ENCODE peak calls at places on chromosomes 13 and 19, in four cellular contexts. E is K562, C is HepG2, S is SK-N-SH. J is an unnamed sample.

GRCh38 chr19:50341091-50341564 is 12.0 kb upstream of the KCNC3 start:
- DNase-seq in C (no peak), S (no peak), E (no peak), J (peak)

GRCh38 chr13:59906413-59907027 is 257.2 kb downstream of the DIAPH3 start:
- DNase-seq in C (peak), S (peak), E (no peak), J (no peak)

GRCh38 chr19:919157-920050 is 2.3 kb downstream of the KISS1R start:
- DNase-seq in C (no peak), E (no peak), S (no peak), J (no peak)

GRCh38 chr19:13637664-13638063 is 126.7 kb upstream of the MRI1 start:
- DNase-seq in S (no peak), C (no peak), E (no peak), J (no peak)

GRCh38 chr13:25247345-25247744 is 39.9 kb downstream of the MTMR6 start:
- DNase-seq in C (no peak), E (no peak), S (no peak), J (no peak)

GRCh38 chr19:53079313-53079924 is 23.8 kb downstream of the ZNF160 start:
- DNase-seq in S (no peak), C (no peak), E (no peak), J (no peak)

GRCh38 chr19:45637890-45638667 is 1.1 kb downstream of the EML2 start:
- DNase-seq in E (no peak), C (no peak), S (no peak), J (no peak)

GRCh38 chr13:31069808-31070544 is 91.7 kb downstream of the HSPH1 start:
- DNase-seq in E (no peak), C (no peak), S (no peak), J (no peak)

GRCh38 chr13:43390101-43390500 is 366.7 kb downstream of the DNAJC15 start:
- DNase-seq in S (no peak), C (no peak), E (no peak), J (no peak)

GRCh38 chr13:99527346-99527745 is 26.1 kb downstream of the TM9SF2 start:
- DNase-seq in E (no peak), S (no peak), C (no peak), J (no peak)

GRCh38 chr19:2524840-2525723 is 49.2 kb downstream of the GADD45B start:
- DNase-seq in C (peak), S (no peak), E (no peak), J (no peak)

GRCh38 chr13:32278456-32278855 is 36.7 kb downstream of the ZAR1L start:
- DNase-seq in C (no peak), S (no peak), E (no peak), J (no peak)

GRCh38 chr19:38021356-38021755 is 114.3 kb downstream of the SIPA1L3 start:
- DNase-seq in E (no peak), S (no peak), C (no peak), J (no peak)

GRCh38 chr19:11063434-11063833 is 25.8 kb upstream of the LDLR start:
- DNase-seq in C (no peak), S (no peak), E (no peak), J (no peak)

GRCh38 chr13:113058988-113059850 is 46.4 kb upstream of the F7 start:
- DNase-seq in C (no peak), S (no peak), E (no peak), J (no peak)

GRCh38 chr19:42831221-42832019 is 48.1 kb downstream of the PSG1 start:
- DNase-seq in C (peak), S (no peak), E (no peak), J (no peak)

GRCh38 chr13:34847751-34848150 is 94.3 kb upstream of the NBEA start:
- DNase-seq in C (no peak), E (no peak), S (no peak), J (no peak)

GRCh38 chr13:41812851-41813250 is 148.1 kb downstream of the VWA8 start:
- DNase-seq in S (no peak), E (no peak), C (no peak), J (peak)

GRCh38 chr13:102136735-102137296 is 265.0 kb downstream of the FGF14 start:
- DNase-seq in C (no peak), E (no peak), S (no peak), J (no peak)

GRCh38 chr19:45113628-45114027 is 20.6 kb downstream of the PPP1R37 start:
- DNase-seq in C (peak), E (no peak), S (no peak), J (no peak)

GRCh38 chr13:30022256-30022655 is 171.8 kb upstream of the UBL3 start:
- DNase-seq in S (no peak), C (no peak), E (no peak), J (no peak)

GRCh38 chr19:14520543-14520942 is 2.3 kb upstream of the DNAJB1 start:
- DNase-seq in C (no peak), S (no peak), E (no peak), J (no peak)

GRCh38 chr19:37969695-37970094 is 62.7 kb downstream of the SIPA1L3 start:
- DNase-seq in E (no peak), S (no peak), C (no peak), J (no peak)

GRCh38 chr19:51548213-51548651 is 16.8 kb upstream of the SIGLEC6 start:
- DNase-seq in C (no peak), E (no peak), S (no peak), J (no peak)

GRCh38 chr19:44635581-44636438 is 7.9 kb upstream of the PVR start:
- DNase-seq in E (no peak), S (no peak), C (no peak), J (no peak)

GRCh38 chr13:43766766-43767165 is 20.0 kb downstream of the ENOX1 start:
- DNase-seq in S (no peak), C (no peak), E (no peak), J (no peak)

GRCh38 chr19:55678121-55678671 is 3.2 kb downstream of the EPN1 start:
- DNase-seq in E (no peak), C (no peak), S (no peak), J (peak)

GRCh38 chr19:42242071-42242511 is 311 bp downstream of the GSK3A start:
- DNase-seq in S (peak), E (no peak), C (no peak), J (no peak)

GRCh38 chr19:2429917-2430570 is 2.7 kb upstream of the TIMM13 start:
- DNase-seq in C (no peak), E (no peak), S (no peak), J (no peak)

GRCh38 chr19:2475018-2475701 is 767 bp upstream of the GADD45B start:
- DNase-seq in C (no peak), E (peak), S (peak), J (no peak)

GRCh38 chr19:9865732-9866627 is 30.9 kb downstream of the PIN1 start:
- DNase-seq in S (no peak), E (no peak), C (no peak), J (no peak)

GRCh38 chr19:1074512-1075283 is 7.7 kb downstream of the ARHGAP45 start:
- DNase-seq in C (no peak), E (peak), S (peak), J (no peak)

GRCh38 chr13:112761701-112762689 is 72.2 kb downstream of the ATP11A start:
- DNase-seq in C (no peak), E (peak), S (no peak), J (no peak)

GRCh38 chr19:29478578-29479565 is 46.9 kb upstream of the VSTM2B start:
- DNase-seq in E (peak), S (peak), C (peak), J (no peak)

GRCh38 chr13:105719861-105720260 is 815.6 kb downstream of the EFNB2 start:
- DNase-seq in E (no peak), C (no peak), S (no peak), J (no peak)

GRCh38 chr19:18440421-18440877 is 2.5 kb upstream of the ISYNA1 start:
- DNase-seq in S (peak), C (peak), E (no peak), J (no peak)

GRCh38 chr19:13995878-13996765 is 10.0 kb downstream of the RFX1 start:
- DNase-seq in E (no peak), S (no peak), C (no peak), J (no peak)

GRCh38 chr13:107518292-107518691 is 697.0 kb downstream of the LIG4 start:
- DNase-seq in C (no peak), E (no peak), S (no peak), J (no peak)

GRCh38 chr19:19499272-19499995 is 15.9 kb downstream of the TSSK6 start:
- DNase-seq in C (no peak), S (no peak), E (no peak), J (no peak)

GRCh38 chr19:4443966-4444764 is 13.4 kb downstream of the UBXN6 start:
- DNase-seq in E (no peak), C (no peak), S (peak), J (no peak)

GRCh38 chr13:79282976-79283375 is 123.1 kb downstream of the RBM26 start:
- DNase-seq in C (peak), S (no peak), E (no peak), J (no peak)
- TF ChIP-seq CHD2 in C (no peak), S (no peak), E (no peak), J (no peak)

GRCh38 chr13:111177081-111177711 is 62.1 kb downstream of the ARHGEF7 start:
- DNase-seq in S (no peak), E (no peak), C (no peak), J (no peak)
- TF ChIP-seq ZBTB33 in S (no peak), E (no peak), C (no peak), J (no peak)

GRCh38 chr13:110387451-110388140 is 80.5 kb downstream of the COL4A2 start:
- DNase-seq in S (no peak), C (no peak), E (no peak), J (no peak)
- TF ChIP-seq GABPA in S (no peak), C (no peak), E (no peak), J (no peak)

GRCh38 chr19:40396886-40397567 is 7.0 kb upstream of the HIPK4 start:
- DNase-seq in E (no peak), S (no peak), C (no peak), J (no peak)

GRCh38 chr19:40393894-40394815 is 4.2 kb upstream of the HIPK4 start:
- DNase-seq in E (no peak), C (no peak), S (no peak), J (no peak)

GRCh38 chr19:40394816-40395210 is 4.8 kb upstream of the HIPK4 start:
- DNase-seq in S (no peak), C (no peak), E (no peak), J (no peak)

GRCh38 chr19:40397568-40397906 is 7.6 kb upstream of the HIPK4 start:
- DNase-seq in S (no peak), C (no peak), E (no peak), J (no peak)

GRCh38 chr19:40395956-40396355 is 6.0 kb upstream of the HIPK4 start:
- DNase-seq in C (no peak), E (no peak), S (no peak), J (no peak)
- TF ChIP-seq CHD2 in C (no peak), E (no peak), S (no peak), J (no peak)